ENCODE peak calls at places on chromosomes 7 and 10, in ten cellular contexts. One of them, this sample, is unnamed. For H3K36me3 and H3K4me1, the result is how much of the 10 kb centered on the place peaks cover.

GRCh38 chr7:96599288-96599936 is 110.2 kb downstream of the SEM1 start:
- DNase-seq in left ventricle myocardium inferior: no peak
- DNase-seq in gastrocnemius medialis: no peak
- DNase-seq in psoas muscle: no peak
- DNase-seq in mammary epithelial cell: no peak
- DNase-seq in CD4-positive, CD25-positive, alpha-beta regulatory T cell: no peak
- DNase-seq in OCI-LY7: no peak
- DNase-seq in thoracic aorta: no peak
- DNase-seq in cardiac muscle cell: no peak
- DNase-seq in GM23248: no peak
- DNase-seq in this sample: no peak

GRCh38 chr7:148045521-148045920 is 545.0 kb upstream of the C7orf33 start:
- DNase-seq in gastrocnemius medialis: no peak
- DNase-seq in thoracic aorta: no peak
- DNase-seq in CD4-positive, CD25-positive, alpha-beta regulatory T cell: no peak
- DNase-seq in left ventricle myocardium inferior: no peak
- DNase-seq in psoas muscle: no peak
- DNase-seq in GM23248: no peak
- DNase-seq in cardiac muscle cell: no peak
- DNase-seq in OCI-LY7: no peak
- DNase-seq in mammary epithelial cell: no peak
- DNase-seq in this sample: no peak

GRCh38 chr7:20280475-20281351 is 50.0 kb upstream of the ITGB8 start:
- DNase-seq in CD4-positive, CD25-positive, alpha-beta regulatory T cell: no peak
- DNase-seq in thoracic aorta: no peak
- DNase-seq in left ventricle myocardium inferior: no peak
- DNase-seq in mammary epithelial cell: no peak
- DNase-seq in cardiac muscle cell: no peak
- DNase-seq in psoas muscle: no peak
- DNase-seq in gastrocnemius medialis: no peak
- DNase-seq in OCI-LY7: no peak
- DNase-seq in GM23248: peak
- DNase-seq in this sample: no peak

GRCh38 chr7:77306231-77307067 is 106.8 kb upstream of the FGL2 start:
- DNase-seq in left ventricle myocardium inferior: no peak
- DNase-seq in gastrocnemius medialis: no peak
- DNase-seq in cardiac muscle cell: no peak
- DNase-seq in GM23248: no peak
- DNase-seq in thoracic aorta: no peak
- DNase-seq in mammary epithelial cell: no peak
- DNase-seq in psoas muscle: no peak
- DNase-seq in CD4-positive, CD25-positive, alpha-beta regulatory T cell: no peak
- DNase-seq in OCI-LY7: no peak
- DNase-seq in this sample: no peak

GRCh38 chr7:2014391-2015241 is 218.1 kb downstream of the MAD1L1 start:
- DNase-seq in left ventricle myocardium inferior: peak
- DNase-seq in mammary epithelial cell: no peak
- DNase-seq in thoracic aorta: no peak
- DNase-seq in GM23248: no peak
- DNase-seq in gastrocnemius medialis: peak
- DNase-seq in cardiac muscle cell: no peak
- DNase-seq in OCI-LY7: no peak
- DNase-seq in CD4-positive, CD25-positive, alpha-beta regulatory T cell: no peak
- DNase-seq in psoas muscle: peak
- DNase-seq in this sample: no peak

GRCh38 chr10:97866524-97867219 is 17.0 kb downstream of the GOLGA7B start:
- DNase-seq in psoas muscle: no peak
- DNase-seq in CD4-positive, CD25-positive, alpha-beta regulatory T cell: no peak
- DNase-seq in GM23248: no peak
- DNase-seq in left ventricle myocardium inferior: no peak
- DNase-seq in mammary epithelial cell: no peak
- DNase-seq in cardiac muscle cell: no peak
- DNase-seq in thoracic aorta: no peak
- DNase-seq in OCI-LY7: no peak
- DNase-seq in gastrocnemius medialis: no peak
- DNase-seq in this sample: no peak

GRCh38 chr7:117427258-117427701 is at the start of gene ASZ1:
- DNase-seq in mammary epithelial cell: no peak
- DNase-seq in CD4-positive, CD25-positive, alpha-beta regulatory T cell: no peak
- DNase-seq in psoas muscle: no peak
- DNase-seq in thoracic aorta: no peak
- DNase-seq in OCI-LY7: no peak
- DNase-seq in GM23248: no peak
- DNase-seq in cardiac muscle cell: no peak
- DNase-seq in gastrocnemius medialis: no peak
- DNase-seq in left ventricle myocardium inferior: no peak
- DNase-seq in this sample: no peak

GRCh38 chr10:61742812-61743211 is 80.1 kb downstream of the CABCOCO1 start:
- DNase-seq in cardiac muscle cell: no peak
- DNase-seq in left ventricle myocardium inferior: no peak
- DNase-seq in mammary epithelial cell: no peak
- DNase-seq in gastrocnemius medialis: no peak
- DNase-seq in psoas muscle: no peak
- DNase-seq in CD4-positive, CD25-positive, alpha-beta regulatory T cell: no peak
- DNase-seq in GM23248: no peak
- DNase-seq in OCI-LY7: no peak
- DNase-seq in thoracic aorta: no peak
- DNase-seq in this sample: no peak

GRCh38 chr7:31073486-31074383 is 21.6 kb downstream of the ADCYAP1R1 start:
- DNase-seq in gastrocnemius medialis: peak
- DNase-seq in mammary epithelial cell: no peak
- DNase-seq in cardiac muscle cell: no peak
- DNase-seq in OCI-LY7: no peak
- DNase-seq in thoracic aorta: no peak
- DNase-seq in GM23248: peak
- DNase-seq in CD4-positive, CD25-positive, alpha-beta regulatory T cell: no peak
- DNase-seq in left ventricle myocardium inferior: peak
- DNase-seq in psoas muscle: peak
- DNase-seq in this sample: no peak

GRCh38 chr7:138036135-138036534 is 34.2 kb upstream of the CREB3L2 start:
- DNase-seq in CD4-positive, CD25-positive, alpha-beta regulatory T cell: no peak
- DNase-seq in GM23248: no peak
- DNase-seq in cardiac muscle cell: no peak
- DNase-seq in thoracic aorta: no peak
- DNase-seq in psoas muscle: no peak
- DNase-seq in mammary epithelial cell: no peak
- DNase-seq in left ventricle myocardium inferior: no peak
- DNase-seq in gastrocnemius medialis: no peak
- DNase-seq in OCI-LY7: no peak
- DNase-seq in this sample: no peak

GRCh38 chr7:103592187-103592586 is 146.2 kb upstream of the SLC26A5 start:
- DNase-seq in CD4-positive, CD25-positive, alpha-beta regulatory T cell: no peak
- DNase-seq in left ventricle myocardium inferior: no peak
- DNase-seq in gastrocnemius medialis: no peak
- DNase-seq in mammary epithelial cell: no peak
- DNase-seq in GM23248: no peak
- DNase-seq in cardiac muscle cell: no peak
- DNase-seq in psoas muscle: no peak
- DNase-seq in thoracic aorta: no peak
- DNase-seq in OCI-LY7: no peak
- DNase-seq in this sample: no peak

GRCh38 chr7:156668130-156668741 is 27.7 kb downstream of the RNF32 start:
- DNase-seq in cardiac muscle cell: no peak
- DNase-seq in GM23248: peak
- DNase-seq in thoracic aorta: no peak
- DNase-seq in OCI-LY7: no peak
- DNase-seq in psoas muscle: no peak
- DNase-seq in mammary epithelial cell: peak
- DNase-seq in gastrocnemius medialis: no peak
- DNase-seq in left ventricle myocardium inferior: no peak
- DNase-seq in CD4-positive, CD25-positive, alpha-beta regulatory T cell: no peak
- DNase-seq in this sample: no peak

DNA sequence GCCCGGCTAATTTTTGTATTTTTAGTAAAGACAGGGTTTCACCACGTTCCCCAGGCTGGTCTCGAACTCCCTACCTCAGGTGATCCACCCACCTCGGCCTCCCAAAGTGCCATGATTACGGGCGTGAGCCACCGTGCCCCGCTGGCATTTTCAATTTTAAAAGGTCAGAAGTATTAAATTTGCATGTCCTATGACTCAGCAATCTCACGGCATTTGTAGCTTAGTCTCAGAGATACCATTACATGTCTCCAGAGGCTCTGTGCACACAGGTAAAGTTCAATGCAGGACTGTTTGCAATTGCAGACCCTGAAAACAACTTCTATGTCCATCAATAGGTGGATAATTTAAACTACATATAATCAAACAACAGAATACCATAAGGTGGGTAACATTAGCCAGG is 99.2 kb downstream of the DLG5 start:
- DNase-seq in mammary epithelial cell: no peak
- DNase-seq in CD4-positive, CD25-positive, alpha-beta regulatory T cell: no peak
- DNase-seq in thoracic aorta: no peak
- DNase-seq in cardiac muscle cell: no peak
- DNase-seq in gastrocnemius medialis: no peak
- DNase-seq in left ventricle myocardium inferior: no peak
- DNase-seq in GM23248: no peak
- DNase-seq in OCI-LY7: no peak
- DNase-seq in psoas muscle: peak
- DNase-seq in this sample: no peak
- H3K36me3 ChIP-seq in mammary epithelial cell: under half
- H3K36me3 ChIP-seq in CD4-positive, CD25-positive, alpha-beta regulatory T cell: under half
- H3K36me3 ChIP-seq in thoracic aorta: under half
- H3K36me3 ChIP-seq in cardiac muscle cell: under half
- H3K36me3 ChIP-seq in gastrocnemius medialis: under half
- H3K36me3 ChIP-seq in left ventricle myocardium inferior: half or more
- H3K36me3 ChIP-seq in GM23248: under half
- H3K36me3 ChIP-seq in OCI-LY7: under half
- H3K36me3 ChIP-seq in psoas muscle: half or more
- H3K36me3 ChIP-seq in this sample: under half

GRCh38 chr10:48700071-48700470 is 15.4 kb downstream of the WDFY4 start:
- DNase-seq in psoas muscle: no peak
- DNase-seq in CD4-positive, CD25-positive, alpha-beta regulatory T cell: no peak
- DNase-seq in cardiac muscle cell: no peak
- DNase-seq in gastrocnemius medialis: no peak
- DNase-seq in thoracic aorta: no peak
- DNase-seq in OCI-LY7: no peak
- DNase-seq in GM23248: no peak
- DNase-seq in mammary epithelial cell: no peak
- DNase-seq in left ventricle myocardium inferior: no peak
- DNase-seq in this sample: no peak

GRCh38 chr10:48698971-48699627 is 14.4 kb downstream of the WDFY4 start:
- DNase-seq in OCI-LY7: no peak
- DNase-seq in mammary epithelial cell: no peak
- DNase-seq in thoracic aorta: no peak
- DNase-seq in psoas muscle: no peak
- DNase-seq in left ventricle myocardium inferior: no peak
- DNase-seq in cardiac muscle cell: peak
- DNase-seq in gastrocnemius medialis: no peak
- DNase-seq in GM23248: no peak
- DNase-seq in CD4-positive, CD25-positive, alpha-beta regulatory T cell: no peak
- DNase-seq in this sample: no peak

GRCh38 chr10:48701941-48702340 is 17.3 kb downstream of the WDFY4 start:
- DNase-seq in left ventricle myocardium inferior: no peak
- DNase-seq in thoracic aorta: no peak
- DNase-seq in cardiac muscle cell: no peak
- DNase-seq in mammary epithelial cell: no peak
- DNase-seq in GM23248: no peak
- DNase-seq in CD4-positive, CD25-positive, alpha-beta regulatory T cell: no peak
- DNase-seq in OCI-LY7: no peak
- DNase-seq in gastrocnemius medialis: no peak
- DNase-seq in psoas muscle: no peak
- DNase-seq in this sample: no peak

GRCh38 chr10:48700493-48700892 is 15.8 kb downstream of the WDFY4 start:
- DNase-seq in gastrocnemius medialis: no peak
- DNase-seq in OCI-LY7: no peak
- DNase-seq in cardiac muscle cell: no peak
- DNase-seq in mammary epithelial cell: no peak
- DNase-seq in thoracic aorta: no peak
- DNase-seq in CD4-positive, CD25-positive, alpha-beta regulatory T cell: no peak
- DNase-seq in psoas muscle: no peak
- DNase-seq in GM23248: no peak
- DNase-seq in left ventricle myocardium inferior: no peak
- DNase-seq in this sample: no peak

DNA sequence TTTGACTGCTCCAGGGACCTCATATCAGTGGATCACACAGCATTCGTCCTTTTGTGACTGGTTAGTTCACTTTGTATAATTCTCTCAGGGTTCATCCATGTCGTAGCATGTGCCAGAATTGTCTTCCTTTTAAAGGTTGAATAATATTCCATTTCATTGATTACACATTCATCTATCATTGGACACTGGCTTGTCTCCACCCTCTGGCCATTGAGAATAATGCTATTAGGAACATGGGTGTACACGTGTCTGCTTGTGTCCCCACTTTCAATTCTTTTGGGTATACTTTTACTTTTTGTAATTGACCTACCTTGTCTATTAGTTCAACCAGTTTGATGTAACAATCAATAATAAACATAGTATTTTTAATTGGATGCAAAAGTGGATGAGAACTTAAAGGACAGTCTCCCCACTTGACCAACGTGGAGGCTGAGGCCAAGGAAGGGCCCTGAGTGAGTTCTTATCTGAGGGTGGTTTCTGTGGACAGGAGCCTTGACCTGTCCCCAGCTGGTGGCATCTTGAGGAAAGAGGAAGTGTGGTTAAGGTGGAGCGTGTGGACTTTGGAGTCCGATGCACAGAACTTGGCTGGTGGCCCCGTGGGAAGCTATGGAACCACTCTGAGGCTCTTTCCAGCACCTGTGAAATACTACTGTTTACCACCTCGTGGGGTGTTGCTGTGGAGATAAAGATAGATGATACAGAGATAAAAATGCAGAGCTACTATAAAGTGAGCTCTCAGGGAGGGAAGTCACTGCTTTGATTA is 16.6 kb downstream of the WDFY4 start:
- DNase-seq in GM23248: no peak
- DNase-seq in psoas muscle: no peak
- DNase-seq in cardiac muscle cell: no peak
- DNase-seq in OCI-LY7: peak
- DNase-seq in CD4-positive, CD25-positive, alpha-beta regulatory T cell: no peak
- DNase-seq in gastrocnemius medialis: no peak
- DNase-seq in mammary epithelial cell: no peak
- DNase-seq in left ventricle myocardium inferior: no peak
- DNase-seq in thoracic aorta: no peak
- DNase-seq in this sample: no peak
- H3K4me1 ChIP-seq in GM23248: under half
- H3K4me1 ChIP-seq in psoas muscle: under half
- H3K4me1 ChIP-seq in cardiac muscle cell: under half
- H3K4me1 ChIP-seq in OCI-LY7: under half
- H3K4me1 ChIP-seq in CD4-positive, CD25-positive, alpha-beta regulatory T cell: under half
- H3K4me1 ChIP-seq in gastrocnemius medialis: under half
- H3K4me1 ChIP-seq in mammary epithelial cell: under half
- H3K4me1 ChIP-seq in left ventricle myocardium inferior: under half
- H3K4me1 ChIP-seq in thoracic aorta: under half
- H3K4me1 ChIP-seq in this sample: under half

GRCh38 chr10:79431891-79432831 is 13.3 kb downstream of the ZCCHC24 start:
- DNase-seq in thoracic aorta: no peak
- DNase-seq in gastrocnemius medialis: peak
- DNase-seq in CD4-positive, CD25-positive, alpha-beta regulatory T cell: no peak
- DNase-seq in OCI-LY7: no peak
- DNase-seq in psoas muscle: peak
- DNase-seq in left ventricle myocardium inferior: no peak
- DNase-seq in GM23248: peak
- DNase-seq in mammary epithelial cell: no peak
- DNase-seq in cardiac muscle cell: no peak
- DNase-seq in this sample: no peak
- H3K36me3 ChIP-seq in thoracic aorta: under half
- H3K36me3 ChIP-seq in gastrocnemius medialis: under half
- H3K36me3 ChIP-seq in CD4-positive, CD25-positive, alpha-beta regulatory T cell: under half
- H3K36me3 ChIP-seq in OCI-LY7: under half
- H3K36me3 ChIP-seq in psoas muscle: half or more
- H3K36me3 ChIP-seq in left ventricle myocardium inferior: under half
- H3K36me3 ChIP-seq in GM23248: under half
- H3K36me3 ChIP-seq in mammary epithelial cell: under half
- H3K36me3 ChIP-seq in cardiac muscle cell: under half
- H3K36me3 ChIP-seq in this sample: under half

GRCh38 chr7:131074585-131074984 is 253.1 kb upstream of the MKLN1 start:
- DNase-seq in GM23248: no peak
- DNase-seq in gastrocnemius medialis: no peak
- DNase-seq in psoas muscle: no peak
- DNase-seq in CD4-positive, CD25-positive, alpha-beta regulatory T cell: no peak
- DNase-seq in cardiac muscle cell: no peak
- DNase-seq in thoracic aorta: no peak
- DNase-seq in left ventricle myocardium inferior: no peak
- DNase-seq in mammary epithelial cell: no peak
- DNase-seq in OCI-LY7: no peak
- DNase-seq in this sample: no peak
- H3K4me1 ChIP-seq in GM23248: half or more
- H3K4me1 ChIP-seq in gastrocnemius medialis: half or more
- H3K4me1 ChIP-seq in psoas muscle: half or more
- H3K4me1 ChIP-seq in CD4-positive, CD25-positive, alpha-beta regulatory T cell: half or more
- H3K4me1 ChIP-seq in cardiac muscle cell: under half
- H3K4me1 ChIP-seq in thoracic aorta: half or more
- H3K4me1 ChIP-seq in left ventricle myocardium inferior: half or more
- H3K4me1 ChIP-seq in mammary epithelial cell: under half
- H3K4me1 ChIP-seq in OCI-LY7: under half
- H3K4me1 ChIP-seq in this sample: under half